ENCODE peak calls at places on chromosomes 13 and 19, in nine cellular contexts. M, B, N, G, I, C, D, Z and V are unnamed samples.

GRCh38 chr19:10260141-10260584 is 8.1 kb downstream of the MRPL4 start:
- DNase-seq in M (no peak), B (no peak), N (no peak), G (no peak), I (no peak), C (no peak), D (no peak), Z (no peak), V (no peak)

GRCh38 chr19:17101686-17102628 is 26.4 kb downstream of the MYO9B start:
- DNase-seq in M (no peak), B (no peak), N (no peak), G (no peak), I (no peak), C (no peak), D (no peak), Z (no peak), V (no peak)

GRCh38 chr13:108496364-108497215 is 132.8 kb upstream of the MYO16 start:
- DNase-seq in M (no peak), B (no peak), N (no peak), G (no peak), I (no peak), C (no peak), D (no peak), Z (no peak), V (no peak)

GRCh38 chr13:67223742-67224141 is 6.4 kb downstream of the PCDH9 start:
- DNase-seq in M (no peak), B (no peak), N (no peak), G (no peak), I (peak), C (no peak), D (no peak), Z (no peak), V (no peak)

GRCh38 chr13:50126378-50127016 is 111.3 kb downstream of the KCNRG start:
- DNase-seq in M (no peak), B (no peak), N (peak), G (no peak), I (peak), C (no peak), D (peak), Z (no peak), V (peak)

GRCh38 chr19:6481541-6482342 is at the start of gene DENND1C:
- DNase-seq in M (no peak), B (peak), N (no peak), G (no peak), I (no peak), C (no peak), D (peak), Z (no peak), V (peak)

GRCh38 chr13:114004416-114005205 is 30.7 kb upstream of the C13orf46 start:
- DNase-seq in M (no peak), B (peak), N (peak), G (peak), I (peak), C (no peak), D (peak), Z (no peak), V (no peak)

GRCh38 chr19:19528721-19529490 is at the start of gene YJEFN3:
- DNase-seq in M (no peak), B (no peak), N (no peak), G (no peak), I (peak), C (no peak), D (no peak), Z (no peak), V (no peak)

DNA sequence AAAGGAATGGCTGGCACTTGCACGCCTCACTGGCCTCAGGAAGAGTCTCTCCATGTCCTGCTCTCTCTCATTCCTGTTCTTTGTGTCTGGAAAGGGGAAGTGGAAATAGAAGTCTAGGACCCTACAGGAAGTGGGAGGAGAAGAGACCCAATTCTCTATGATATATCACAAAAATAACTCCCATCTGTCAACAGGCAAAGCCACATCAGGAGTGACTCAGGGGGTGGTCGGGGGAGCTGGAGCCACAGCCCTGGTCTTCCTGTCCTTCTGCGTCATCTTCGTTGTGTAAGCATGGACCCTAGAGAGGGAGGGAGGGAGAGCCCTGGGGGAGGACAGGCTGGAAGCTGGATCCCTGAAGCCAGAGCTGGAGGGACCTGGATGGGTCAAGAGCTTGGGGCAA is 3.0 kb downstream of the SIGLEC9 start:
- DNase-seq in M (no peak), B (peak), N (no peak), G (no peak), I (peak), C (no peak), D (no peak), Z (peak), V (peak)
- TF ChIP-seq POLR2A in M (no peak), B (no peak), N (no peak), G (no peak), I (no peak), C (no peak), D (no peak), Z (no peak), V (peak)

DNA sequence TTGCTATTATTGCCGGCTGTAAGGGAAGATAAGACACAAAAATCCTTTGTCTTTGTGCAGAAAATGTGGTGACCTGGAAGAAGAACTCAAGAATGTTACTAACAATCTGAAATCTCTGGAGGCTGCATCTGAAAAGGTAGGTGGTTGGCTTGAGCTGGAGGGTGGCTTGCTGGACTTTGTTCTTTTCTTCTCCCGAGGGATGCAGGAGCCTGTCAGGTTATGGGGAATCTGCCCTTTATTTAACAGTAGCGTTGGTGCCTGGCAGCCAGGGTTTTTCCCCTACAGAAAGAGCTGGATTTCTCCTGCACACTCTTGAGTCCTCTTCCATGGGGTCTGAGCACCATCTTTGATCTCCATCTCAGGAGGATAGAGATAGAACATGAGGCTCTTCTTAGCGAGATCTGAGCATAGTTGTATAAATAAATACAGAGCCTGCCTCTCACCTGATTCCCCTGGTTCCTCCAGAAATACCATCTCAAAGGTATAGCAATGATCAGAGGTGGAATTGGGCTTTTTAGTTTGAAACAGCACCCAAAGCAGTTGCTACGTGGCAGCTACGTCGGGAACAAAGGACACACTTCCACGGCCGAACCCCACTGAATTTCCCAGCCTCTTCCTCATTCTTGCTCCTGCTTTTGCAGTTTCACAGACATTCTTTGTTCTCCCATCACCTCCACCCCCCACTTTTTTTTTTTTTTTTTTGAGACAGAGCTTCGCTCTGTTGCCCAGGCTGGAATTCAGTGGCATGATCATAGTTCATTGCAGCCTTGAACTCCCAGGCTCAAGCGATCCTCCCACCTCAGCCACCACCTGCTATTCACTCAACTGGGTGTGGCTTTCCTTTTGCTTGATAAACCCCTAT is 12.9 kb downstream of the TPM4 start:
- DNase-seq in M (no peak), B (no peak), N (no peak), G (no peak), I (no peak), C (no peak), D (no peak), Z (no peak), V (no peak)
- TF ChIP-seq POLR2A in M (no peak), B (no peak), N (peak), G (no peak), I (no peak), C (no peak), D (no peak), Z (no peak), V (no peak)

DNA sequence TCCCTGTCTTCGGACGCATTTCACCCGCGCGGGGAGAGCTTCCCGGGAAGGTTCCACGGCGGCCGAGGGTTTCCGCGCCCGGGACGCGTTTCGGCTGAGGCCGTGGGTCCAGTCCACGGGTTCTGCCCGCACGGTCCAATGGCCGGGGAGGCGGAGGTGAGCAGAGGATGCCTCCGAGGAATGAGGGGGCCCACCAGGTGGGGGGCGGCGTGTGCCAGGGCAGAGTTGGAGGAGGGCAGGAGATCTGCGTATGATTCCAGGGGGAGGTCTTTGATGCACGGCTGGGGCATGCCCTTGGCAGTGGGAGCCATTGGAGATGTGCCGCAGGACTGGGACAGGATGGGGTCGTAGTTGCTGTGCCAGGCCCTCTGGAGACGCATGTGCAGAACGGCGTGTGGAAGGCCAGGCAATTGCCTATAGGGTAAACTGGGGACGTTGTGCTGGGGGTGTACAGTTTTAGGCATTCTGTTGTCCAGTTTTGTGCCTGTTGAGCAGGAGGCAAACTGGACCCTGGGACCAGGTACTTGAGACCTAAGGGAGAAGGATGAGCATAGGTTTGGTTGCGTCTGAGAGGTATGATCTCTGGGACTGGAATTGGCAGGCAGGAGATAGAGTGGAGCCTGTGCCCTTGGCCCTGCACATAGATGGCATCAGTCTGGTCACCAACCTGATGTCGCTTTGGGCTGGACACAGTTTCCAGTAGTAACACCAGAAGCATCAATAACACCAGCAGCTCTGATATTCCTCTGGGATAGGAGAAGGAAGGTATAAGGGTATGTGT is 751 bp downstream of the ZNF584 start:
- DNase-seq in M (peak), B (no peak), N (peak), G (no peak), I (peak), C (peak), D (peak), Z (no peak), V (no peak)
- TF ChIP-seq POLR2A in M (no peak), B (no peak), N (no peak), G (no peak), I (no peak), C (no peak), D (no peak), Z (no peak), V (no peak)

GRCh38 chr13:105925496-105925895 is 610.0 kb downstream of the EFNB2 start:
- DNase-seq in M (no peak), B (no peak), N (no peak), G (no peak), I (peak), C (no peak), D (no peak), Z (no peak), V (no peak)
- TF ChIP-seq POLR2A in M (no peak), B (no peak), N (no peak), G (no peak), I (no peak), C (no peak), D (no peak), Z (no peak), V (no peak)

GRCh38 chr19:8324186-8325050 is 3.1 kb downstream of the RPS28 start:
- DNase-seq in M (no peak), B (no peak), N (no peak), G (no peak), I (no peak), C (no peak), D (no peak), Z (no peak), V (no peak)
- TF ChIP-seq POLR2A in M (no peak), B (no peak), N (peak), G (no peak), I (no peak), C (no peak), D (peak), Z (no peak), V (no peak)

GRCh38 chr19:2759965-2760364 is 20.1 kb upstream of the SLC39A3 start:
- DNase-seq in M (no peak), B (no peak), N (no peak), G (no peak), I (no peak), C (no peak), D (no peak), Z (no peak), V (no peak)
- TF ChIP-seq POLR2A in M (no peak), B (no peak), N (no peak), G (no peak), I (no peak), C (no peak), D (no peak), Z (no peak), V (no peak)